ENCODE peak calls at places on chromosomes 3 and 15, in seven cellular contexts. Q is CD14-positive monocyte; R is activated CD8-positive, alpha-beta T cell treated with anti-CD3 and anti-CD28 coated beads for 36 hours; E is endothelial cell; G is lower leg skin; W is esophagus squamous epithelium; V is ovary. X is an unnamed sample.

GRCh38 chr15:41990691-41991090 is 18.3 kb upstream of the EHD4 start:
- DNase-seq in E (no peak), Q (no peak), R (no peak), G (no peak), V (no peak), W (no peak), X (no peak)

GRCh38 chr3:81352867-81353266 is 408.6 kb downstream of the GBE1 start:
- DNase-seq in V (no peak), E (peak; percentile 24), Q (no peak), G (no peak), R (no peak), W (no peak), X (no peak)

GRCh38 chr15:67146875-67147381 is 81.5 kb downstream of the SMAD3 start:
- DNase-seq in Q (peak; percentile 86), V (no peak), G (no peak), W (no peak), R (peak; percentile 46), E (no peak), X (no peak)

GRCh38 chr15:67774626-67775025 is 50.7 kb upstream of the SKOR1 start:
- DNase-seq in G (no peak), E (no peak), W (no peak), Q (no peak), V (no peak), R (no peak), X (no peak)

GRCh38 chr3:73029321-73029796 is 32.1 kb upstream of the EBLN2 start:
- DNase-seq in R (no peak), W (no peak), E (no peak), V (no peak), Q (no peak), G (no peak), X (no peak)

GRCh38 chr15:67824900-67825879 is at the start of gene SKOR1:
- DNase-seq in E (peak; percentile 50), R (no peak), V (no peak), G (no peak), W (no peak), Q (no peak), X (peak; percentile 64)

GRCh38 chr15:63398456-63398855 is 16.8 kb upstream of the CA12 start:
- DNase-seq in W (no peak), E (no peak), R (no peak), G (no peak), V (no peak), Q (no peak), X (no peak)

GRCh38 chr15:81338422-81339007 is 14.6 kb upstream of the STARD5 start:
- DNase-seq in E (no peak), G (no peak), R (no peak), V (no peak), W (no peak), Q (peak; percentile 52), X (no peak)

GRCh38 chr3:23888617-23889228 is 28.1 kb downstream of the NKIRAS1 start:
- DNase-seq in E (no peak), V (no peak), R (no peak), Q (no peak), G (no peak), W (no peak), X (no peak)

GRCh38 chr15:85963262-85963760 is 116.4 kb upstream of the AGBL1 start:
- DNase-seq in R (no peak), Q (no peak), G (no peak), E (no peak), V (no peak), W (no peak), X (no peak)

GRCh38 chr3:99970198-99970597 is 144.1 kb downstream of the FILIP1L start:
- DNase-seq in R (no peak), G (no peak), Q (no peak), V (no peak), W (no peak), E (no peak), X (peak; percentile 46)

GRCh38 chr3:129556890-129557736 is 14.1 kb downstream of the H1-8 start:
- DNase-seq in R (no peak), G (no peak), V (no peak), Q (no peak), W (no peak), E (no peak), X (no peak)

GRCh38 chr15:98799461-98799971 is 151.2 kb downstream of the IGF1R start:
- DNase-seq in E (peak; percentile 32), Q (no peak), G (no peak), V (no peak), W (no peak), R (no peak), X (no peak)

GRCh38 chr3:157129782-157130137 is 30.2 kb downstream of the CCNL1 start:
- DNase-seq in R (no peak), W (no peak), E (peak; percentile 14), Q (no peak), G (no peak), V (no peak), X (no peak)

GRCh38 chr3:44208086-44208485 is 33.6 kb upstream of the TOPAZ1 start:
- DNase-seq in V (no peak), R (no peak), G (no peak), W (no peak), E (no peak), Q (no peak), X (no peak)

GRCh38 chr3:15601046-15601398 is 347 bp downstream of the HACL1 start:
- DNase-seq in W (no peak), E (no peak), V (no peak), R (no peak), G (no peak), Q (no peak), X (no peak)

GRCh38 chr3:171967932-171968678 is 71.3 kb upstream of the FNDC3B start:
- DNase-seq in W (no peak), G (no peak), Q (no peak), E (no peak), R (no peak), V (no peak), X (no peak)

GRCh38 chr3:127684871-127685707 is 12.3 kb downstream of the ABTB1 start:
- DNase-seq in R (no peak), G (peak; percentile 82), W (no peak), V (peak; percentile 13), E (no peak), Q (peak; percentile 25), X (no peak)

GRCh38 chr3:46541856-46542255 is 24.2 kb downstream of the LRRC2 start:
- DNase-seq in W (no peak), G (no peak), Q (no peak), E (no peak), V (no peak), R (no peak), X (no peak)

GRCh38 chr3:53161820-53162671 is 1.0 kb downstream of the PRKCD start:
- DNase-seq in W (no peak), G (no peak), E (peak; percentile 28), Q (peak; percentile 89), R (peak; percentile 74), V (peak; percentile 56), X (peak; percentile 83)

GRCh38 chr3:31235062-31235704 is 297.5 kb upstream of the STT3B start:
- DNase-seq in G (no peak), E (no peak), W (no peak), V (no peak), R (no peak), Q (no peak), X (no peak)

GRCh38 chr3:48456466-48456865 is 9.9 kb downstream of the ATRIP start:
- DNase-seq in R (no peak), G (no peak), V (no peak), E (no peak), Q (no peak), W (no peak), X (no peak)

GRCh38 chr15:51687565-51687964 is 6.3 kb downstream of the SCG3 start:
- DNase-seq in G (no peak), V (no peak), Q (no peak), W (no peak), R (no peak), E (no peak), X (no peak)

GRCh38 chr3:192303235-192303634 is 424.1 kb downstream of the FGF12 start:
- DNase-seq in V (no peak), E (no peak), G (no peak), R (no peak), Q (no peak), W (no peak), X (no peak)

GRCh38 chr3:11914651-11915050 is 68.0 kb upstream of the TAMM41 start:
- DNase-seq in R (no peak), V (no peak), G (peak; percentile 81), Q (no peak), W (no peak), E (no peak), X (no peak)

GRCh38 chr15:40441736-40442531 is 1.2 kb downstream of the BAHD1 start:
- DNase-seq in Q (no peak), W (no peak), G (no peak), V (peak; percentile 59), R (peak; percentile 56), E (peak; percentile 39), X (peak; percentile 68)
- TF ChIP-seq CTCF in Q (no peak), W (no peak), G (no peak), V (no peak), R (no peak), E (no peak), X (peak; percentile 43)

DNA sequence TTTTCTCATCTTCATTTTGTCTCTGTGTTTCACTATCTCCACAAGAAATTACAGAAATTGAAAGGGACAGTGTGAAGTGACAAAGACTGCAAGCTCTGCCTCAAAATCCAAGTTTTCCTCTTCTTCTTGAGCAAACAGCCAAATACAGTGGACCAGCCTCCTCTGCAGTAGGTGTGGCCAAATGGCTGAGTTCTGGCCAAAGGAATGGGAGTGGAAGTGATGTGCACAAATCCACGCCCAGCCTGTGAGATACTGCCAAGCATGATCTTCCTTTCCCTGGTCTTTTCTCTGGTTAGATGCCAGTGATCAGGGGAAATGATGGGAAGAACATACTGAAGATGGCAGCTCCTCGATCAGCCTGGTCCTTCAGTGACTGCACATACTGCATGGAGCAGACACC is 111.0 kb upstream of the CPNE4 start:
- DNase-seq in G (no peak), E (no peak), R (no peak), Q (no peak), V (no peak), W (no peak), X (no peak)
- TF ChIP-seq CTCF in G (no peak), E (no peak), R (no peak), Q (no peak), V (no peak), W (no peak), X (no peak)

DNA sequence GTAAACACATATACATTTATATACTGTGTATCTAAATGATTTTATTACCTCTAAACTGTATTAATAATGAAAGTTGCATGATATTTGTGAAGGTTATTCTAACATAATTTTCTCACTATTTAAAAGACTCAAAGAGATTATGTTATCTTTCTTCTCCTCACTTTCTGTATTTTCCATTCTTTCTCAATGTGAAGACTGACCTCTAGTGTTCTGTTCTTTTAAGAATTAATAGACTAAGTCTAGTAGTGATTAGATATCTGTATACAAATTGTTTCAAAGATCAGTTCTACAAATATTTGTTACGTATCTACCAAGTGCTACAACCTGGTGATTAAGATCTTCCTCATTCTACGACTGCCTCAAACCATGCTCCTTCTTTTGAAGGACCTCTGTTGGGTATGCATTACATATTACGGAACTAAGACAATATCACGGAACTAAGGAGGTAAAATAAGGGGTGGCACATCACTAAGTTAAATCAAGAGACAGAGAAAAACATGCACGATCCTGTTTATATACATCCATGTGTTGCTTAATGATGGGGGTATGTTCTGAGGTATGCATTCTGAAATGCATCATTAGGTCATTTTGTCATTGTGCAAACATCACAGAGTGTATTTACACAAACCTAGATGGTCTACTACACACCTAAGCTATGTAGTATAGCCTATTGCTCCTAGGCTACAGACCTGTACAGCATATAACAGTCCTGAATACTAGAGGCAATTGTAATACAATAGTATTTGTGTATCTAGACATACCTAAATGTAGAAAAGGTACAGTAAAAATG is 161.5 kb upstream of the KBTBD8 start:
- DNase-seq in E (no peak), W (no peak), R (no peak), G (no peak), Q (no peak), V (no peak), X (no peak)
- TF ChIP-seq CTCF in E (no peak), W (no peak), R (no peak), G (no peak), Q (no peak), V (no peak), X (peak; percentile 3)

GRCh38 chr3:94336076-94336741 is 273.3 kb downstream of the NSUN3 start:
- DNase-seq in G (no peak), W (no peak), E (peak; percentile 12), R (no peak), V (no peak), Q (no peak), X (no peak)
- TF ChIP-seq CTCF in G (no peak), W (no peak), E (no peak), R (no peak), V (no peak), Q (no peak), X (peak; percentile 6)